ENCODE peak calls at places on chromosomes 13 and 19, in seven cellular contexts. P is ELF-1; B is NCI-H1694 treated with DMSO at 0.1 percent for 48 hours; Q is NCI-H2171; H is activated naive CD4-positive, alpha-beta T cell treated with anti-CD3 and anti-CD28 coated beads, Interleukin-2, amount 50 U/mL, for 72 hours; N is NCI-H510A treated with DMSO at 0.1 percent for 48 hours; T is AG09309. X is an unnamed sample.

GRCh38 chr19:11377237-11377636 is 2.8 kb downstream of the SWSAP1 start:
- DNase-seq in P (no peak), B (no peak), Q (no peak), H (no peak), N (peak), T (peak), X (peak)

GRCh38 chr19:13152854-13153626 is 2.8 kb downstream of the IER2 start:
- DNase-seq in P (peak), B (peak), Q (peak), H (peak), N (peak), T (no peak), X (peak)

GRCh38 chr13:102848956-102849355 is 3.1 kb downstream of the ERCC5 start:
- DNase-seq in P (no peak), B (no peak), Q (no peak), H (no peak), N (no peak), T (no peak), X (no peak)

GRCh38 chr19:9309974-9310446 is 372 bp upstream of the ZNF699 start:
- DNase-seq in P (no peak), B (peak), Q (peak), H (no peak), N (no peak), T (peak), X (no peak)

GRCh38 chr13:108728370-108728769 is 99.0 kb downstream of the MYO16 start:
- DNase-seq in P (peak), B (no peak), Q (no peak), H (no peak), N (no peak), T (no peak), X (no peak)

GRCh38 chr19:38035515-38036495 is 128.8 kb downstream of the SIPA1L3 start:
- DNase-seq in P (no peak), B (no peak), Q (no peak), H (no peak), N (no peak), T (no peak), X (no peak)

GRCh38 chr19:10624585-10624984 is 768 bp upstream of the SLC44A2 start:
- DNase-seq in P (no peak), B (no peak), Q (no peak), H (no peak), N (no peak), T (no peak), X (no peak)

GRCh38 chr13:113535381-113535781 is 44.9 kb upstream of the DCUN1D2 start:
- DNase-seq in P (no peak), B (no peak), Q (no peak), H (no peak), N (peak), T (no peak), X (no peak)

GRCh38 chr19:45061965-45062364 is 14.3 kb downstream of the ZNF296 start:
- DNase-seq in P (no peak), B (no peak), Q (no peak), H (no peak), N (no peak), T (no peak), X (no peak)

GRCh38 chr13:44364601-44365000 is 9.0 kb upstream of the SERP2 start:
- DNase-seq in P (peak), B (no peak), Q (no peak), H (no peak), N (no peak), T (no peak), X (no peak)

GRCh38 chr19:58387338-58388174 is 487 bp downstream of the RPS5 start:
- DNase-seq in P (no peak), B (peak), Q (no peak), H (no peak), N (no peak), T (no peak), X (no peak)

GRCh38 chr19:41563847-41564514 is 12.0 kb upstream of the CEACAM21 start:
- DNase-seq in P (no peak), B (no peak), Q (no peak), H (no peak), N (no peak), T (no peak), X (no peak)

GRCh38 chr13:40269086-40269485 is 397.4 kb downstream of the FOXO1 start:
- DNase-seq in P (no peak), B (no peak), Q (no peak), H (no peak), N (no peak), T (no peak), X (no peak)

GRCh38 chr13:80952158-80952557 is 611.2 kb upstream of the SPRY2 start:
- DNase-seq in P (no peak), B (no peak), Q (no peak), H (no peak), N (no peak), T (no peak), X (no peak)

GRCh38 chr19:42092350-42092749 is 16.4 kb downstream of the ZNF574 start:
- DNase-seq in P (peak), B (peak), Q (peak), H (no peak), N (peak), T (no peak), X (peak)

GRCh38 chr13:51435002-51435578 is 17.7 kb downstream of the INTS6 start:
- DNase-seq in P (no peak), B (peak), Q (no peak), H (no peak), N (peak), T (no peak), X (no peak)

GRCh38 chr13:44507639-44508038 is 68.5 kb downstream of the TSC22D1 start:
- DNase-seq in P (no peak), B (no peak), Q (no peak), H (no peak), N (no peak), T (no peak), X (no peak)

GRCh38 chr19:10219678-10220077 is 11.5 kb downstream of the S1PR2 start:
- DNase-seq in P (peak), B (no peak), Q (no peak), H (no peak), N (peak), T (no peak), X (no peak)

GRCh38 chr13:36362251-36362650 is 16.1 kb upstream of the SPART start:
- DNase-seq in P (no peak), B (no peak), Q (no peak), H (no peak), N (no peak), T (no peak), X (no peak)

X was measured in T-helper 2 cell treated with Interferon-gamma antibody and Interleukin-4, amounts not matched to agents 5 μg/mL and 100 μg/mL, for 36 hours.